ENCODE peak calls at places on chromosome 18, in seven cellular contexts. M is stimulated activated CD4-positive, alpha-beta T cell treated with anti-CD3 and anti-CD28 coated beads, Interleukin-4, amount 100 ng/mL, for 4 hours; C is hepatic stellate cell; A is activated naive CD4-positive, alpha-beta T cell treated with anti-CD3 and anti-CD28 coated beads for 36 hours; E is effector memory CD4-positive, alpha-beta T cell; U is astrocyte of the hippocampus; Q is activated gamma-delta T cell treated with anti-CD3 and anti-CD28 coated beads, Interleukin-2, amount 50 U/mL, for 16 hours. R is an unnamed sample.

GRCh38 chr18:6013101-6013790 is 117.9 kb upstream of the TMEM200C start:
- DNase-seq in U (peak), E (no peak), A (no peak), Q (no peak), C (no peak), M (no peak), R (no peak)

GRCh38 chr18:77187201-77187600 is 54.6 kb upstream of the MBP start:
- DNase-seq in U (no peak), E (no peak), A (no peak), M (no peak), Q (no peak), C (no peak), R (no peak)

GRCh38 chr18:30192216-30192615 is 850.3 kb downstream of the DSC3 start:
- DNase-seq in A (no peak), Q (no peak), M (no peak), C (no peak), E (no peak), U (no peak), R (no peak)

GRCh38 chr18:74682998-74683311 is 85.3 kb downstream of the ZNF407 start:
- DNase-seq in Q (no peak), U (peak), A (no peak), E (no peak), C (no peak), M (no peak), R (no peak)

GRCh38 chr18:70181015-70181414 is 24.5 kb downstream of the RTTN start:
- DNase-seq in E (no peak), U (peak), C (peak), M (no peak), Q (no peak), A (no peak), R (no peak)

GRCh38 chr18:31101148-31102019 is 837 bp downstream of the DSC2 start:
- DNase-seq in C (no peak), E (no peak), M (no peak), U (peak), A (no peak), Q (no peak), R (no peak)

GRCh38 chr18:75083761-75084160 is 125.2 kb downstream of the PTGR3 start:
- DNase-seq in U (no peak), Q (no peak), M (no peak), E (no peak), C (no peak), A (no peak), R (no peak)

GRCh38 chr18:9475643-9476580 is 599 bp downstream of the RALBP1 start:
- DNase-seq in E (peak), M (peak), Q (peak), U (peak), A (peak), C (peak), R (no peak)

GRCh38 chr18:60020107-60020925 is 120.5 kb downstream of the PMAIP1 start:
- DNase-seq in E (no peak), U (peak), C (no peak), M (no peak), Q (no peak), A (no peak), R (no peak)

GRCh38 chr18:45212186-45213039 is 402.9 kb upstream of the SLC14A2 start:
- DNase-seq in U (peak), Q (peak), E (peak), C (peak), M (peak), A (peak), R (peak)

GRCh38 chr18:35837922-35838496 is 134.5 kb upstream of the RMP24 start:
- DNase-seq in A (no peak), C (no peak), Q (no peak), E (no peak), M (no peak), U (no peak), R (no peak)

GRCh38 chr18:56711706-56712445 is 60.7 kb downstream of the WDR7 start:
- DNase-seq in C (no peak), Q (no peak), U (no peak), E (no peak), M (no peak), A (no peak), R (no peak)

R was measured in activated CD4-positive, CD25-positive, alpha-beta regulatory T cell treated with anti-CD3 and anti-CD28 coated beads, Interleukin-2, amount 50 U/mL, for 72 hours.